ENCODE peak calls at places on chromosomes 7 and 10, in six cellular contexts. Q is uterus, I is right cardiac atrium, W is pancreas, P is body of pancreas, S is tibial artery. B is an unnamed sample. For H3K4me1, the result is how much of the 10 kb centered on the place peaks cover.

GRCh38 chr7:95026018-95026417 is 118.6 kb downstream of the PPP1R9A start:
- DNase-seq in S (no peak), Q (no peak), P (no peak), W (no peak), I (no peak), B (no peak)

GRCh38 chr7:106485031-106485551 is 175.9 kb downstream of the CCDC71L start:
- DNase-seq in I (peak), W (no peak), Q (no peak), S (no peak), P (no peak), B (no peak)

GRCh38 chr7:138573741-138574140 is 113.7 kb downstream of the TRIM24 start:
- DNase-seq in P (no peak), S (no peak), Q (no peak), I (no peak), W (no peak), B (no peak)

GRCh38 chr10:112584276-112584675 is 137.3 kb downstream of the VTI1A start:
- DNase-seq in S (no peak), I (no peak), P (no peak), W (no peak), Q (no peak), B (no peak)

GRCh38 chr7:151087247-151088018 is 1.2 kb downstream of the AGAP3 start:
- DNase-seq in W (peak), I (peak), P (peak), S (peak), Q (peak), B (peak)

GRCh38 chr7:135536160-135536559 is 21.6 kb upstream of the NUP205 start:
- DNase-seq in Q (no peak), I (no peak), P (no peak), S (no peak), W (no peak), B (no peak)

GRCh38 chr7:139870406-139870805 is 41.3 kb downstream of the TBXAS1 start:
- DNase-seq in S (no peak), P (no peak), I (no peak), W (no peak), Q (no peak), B (no peak)

GRCh38 chr7:25823571-25823970 is 328.4 kb upstream of the NFE2L3 start:
- DNase-seq in Q (no peak), I (no peak), W (no peak), S (no peak), P (no peak), B (no peak)

GRCh38 chr10:70584366-70584765 is 18.2 kb downstream of the PRF1 start:
- DNase-seq in W (no peak), P (no peak), I (no peak), S (no peak), Q (no peak), B (no peak)

GRCh38 chr7:35729061-35729783 is 34.3 kb upstream of the HERPUD2 start:
- DNase-seq in I (no peak), P (no peak), W (no peak), S (no peak), Q (no peak), B (no peak)

GRCh38 chr10:93440591-93441012 is 41.5 kb downstream of the MYOF start:
- DNase-seq in I (no peak), P (no peak), Q (no peak), W (no peak), S (no peak), B (no peak)

GRCh38 chr7:114944742-114945625 is 23.1 kb downstream of the MDFIC start:
- DNase-seq in Q (peak), I (peak), W (peak), S (peak), P (peak), B (no peak)

GRCh38 chr10:79025113-79025832 is 43.5 kb upstream of the ZMIZ1 start:
- DNase-seq in P (no peak), S (peak), W (peak), I (peak), Q (no peak), B (peak)

GRCh38 chr10:6083523-6084475 is 5.0 kb upstream of the RBM17 start:
- DNase-seq in S (peak), P (no peak), I (no peak), W (no peak), Q (no peak), B (no peak)

GRCh38 chr7:151088856-151089699 is 2.8 kb downstream of the AGAP3 start:
- DNase-seq in I (peak), Q (peak), W (peak), P (peak), S (peak), B (no peak)

GRCh38 chr10:60434418-60435046 is 44.9 kb upstream of the ANK3 start:
- DNase-seq in I (no peak), P (peak), W (peak), Q (peak), S (no peak), B (no peak)

GRCh38 chr7:43844662-43845061 is 24.7 kb downstream of the MRPS24 start:
- DNase-seq in W (no peak), P (no peak), S (no peak), I (no peak), Q (no peak), B (no peak)

GRCh38 chr7:29190349-29191045 is 4.1 kb upstream of the CHN2 start:
- DNase-seq in S (no peak), I (no peak), W (peak), P (peak), Q (no peak), B (no peak)

DNA sequence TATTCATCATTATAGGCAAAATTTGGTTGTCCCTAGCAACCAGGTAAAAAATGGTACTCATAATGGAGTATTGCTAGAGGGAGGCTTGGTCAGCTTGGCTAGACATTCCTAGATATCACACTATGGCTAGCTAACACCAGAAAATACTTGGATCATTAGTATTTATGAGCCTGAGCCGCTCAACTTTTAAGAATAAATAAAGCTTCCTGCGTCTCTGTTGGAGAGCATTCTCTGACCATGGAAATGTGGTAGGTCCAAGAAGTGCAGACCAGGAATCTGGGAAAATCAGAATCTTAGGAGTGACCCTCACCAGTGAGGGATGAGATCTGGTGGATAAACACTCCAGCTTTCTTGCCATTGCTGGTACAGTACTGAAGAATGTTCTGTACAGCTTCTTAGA is 157.6 kb upstream of the AGR3 start:
- DNase-seq in S (no peak), Q (no peak), P (no peak), W (no peak), I (no peak), B (no peak)
- H3K4me1 ChIP-seq in S (under half), Q (under half), P (under half), W (under half), I (under half), B (under half)

DNA sequence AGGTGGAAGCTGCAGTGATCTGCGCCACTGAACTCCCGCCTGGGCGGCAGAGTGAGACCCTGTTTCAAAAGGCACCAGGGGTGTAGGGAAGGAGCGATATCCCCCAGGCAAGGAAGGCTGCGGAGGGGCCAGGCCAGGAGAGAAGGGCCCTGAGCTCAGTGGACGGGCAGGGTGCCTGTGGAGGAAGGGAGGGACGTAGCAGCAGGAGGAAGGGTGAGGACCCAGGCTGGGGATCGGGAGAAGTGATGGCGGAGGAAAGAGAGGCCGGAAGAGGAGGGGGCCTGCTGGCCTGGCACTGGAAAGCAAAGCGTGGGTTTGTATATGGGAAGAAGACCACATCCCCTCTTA is 45.6 kb downstream of the ALOX5 start:
- DNase-seq in I (peak), P (no peak), W (no peak), Q (no peak), S (no peak), B (no peak)
- H3K27ac ChIP-seq in I (peak), P (peak), W (no peak), Q (peak), S (peak), B (peak)

GRCh38 chr7:143390098-143390772 is 9.1 kb downstream of the ZYX start:
- DNase-seq in S (peak), P (no peak), W (no peak), I (no peak), Q (no peak), B (no peak)
- H3K4me1 ChIP-seq in S (under half), P (under half), W (under half), I (under half), Q (under half), B (under half)

GRCh38 chr7:155727616-155728015 is 83.2 kb downstream of the RBM33 start:
- DNase-seq in I (no peak), Q (no peak), P (no peak), W (no peak), S (no peak), B (no peak)

GRCh38 chr7:155728116-155728515 is 83.7 kb downstream of the RBM33 start:
- DNase-seq in Q (no peak), P (peak), W (peak), S (no peak), I (no peak), B (no peak)

GRCh38 chr7:155722936-155723335 is 78.5 kb downstream of the RBM33 start:
- DNase-seq in S (no peak), I (no peak), Q (no peak), P (no peak), W (no peak), B (no peak)

GRCh38 chr7:155722118-155722517 is 77.7 kb downstream of the RBM33 start:
- DNase-seq in W (no peak), I (no peak), S (no peak), P (no peak), Q (no peak), B (no peak)

DNA sequence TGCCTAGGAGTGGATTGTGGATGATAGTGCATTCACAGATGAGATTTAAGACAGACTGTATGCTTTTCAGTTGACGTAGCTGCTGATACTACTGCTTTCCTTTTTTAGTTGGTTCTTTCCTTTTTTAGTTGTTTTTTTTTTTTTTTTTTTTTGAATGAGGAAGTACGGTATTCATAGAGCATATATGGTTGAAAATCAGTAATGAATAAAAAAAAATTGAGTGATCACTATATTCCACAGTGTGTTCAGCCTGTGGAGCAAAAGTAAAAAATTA is 80.5 kb downstream of the RBM33 start:
- DNase-seq in P (no peak), W (no peak), Q (no peak), I (no peak), S (no peak), B (no peak)
- H3K27ac ChIP-seq in P (no peak), W (no peak), Q (no peak), I (no peak), S (no peak), B (no peak)

DNA sequence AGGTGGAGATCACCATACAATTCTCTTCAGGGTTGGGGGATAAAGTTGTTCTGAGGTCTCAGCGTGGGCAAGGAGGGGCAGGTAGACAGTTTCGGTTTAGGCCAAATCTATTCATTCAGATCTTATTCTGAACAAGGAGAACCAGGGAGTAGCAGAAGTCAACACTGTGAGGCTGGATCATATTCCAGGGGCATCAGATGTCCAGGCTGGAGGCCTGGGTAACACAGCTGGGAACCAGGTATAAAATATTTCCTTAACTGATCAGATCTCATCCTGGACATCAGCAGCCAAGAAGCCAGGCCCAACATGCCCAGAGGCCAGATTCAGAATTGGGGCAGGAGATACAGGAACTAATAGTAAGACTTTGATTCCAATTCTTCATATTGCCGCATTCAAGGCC is 19.2 kb upstream of the FLNC start:
- DNase-seq in S (no peak), W (no peak), P (no peak), I (no peak), Q (no peak), B (no peak)
- H3K4me1 ChIP-seq in S (under half), W (under half), P (under half), I (under half), Q (under half), B (under half)

DNA sequence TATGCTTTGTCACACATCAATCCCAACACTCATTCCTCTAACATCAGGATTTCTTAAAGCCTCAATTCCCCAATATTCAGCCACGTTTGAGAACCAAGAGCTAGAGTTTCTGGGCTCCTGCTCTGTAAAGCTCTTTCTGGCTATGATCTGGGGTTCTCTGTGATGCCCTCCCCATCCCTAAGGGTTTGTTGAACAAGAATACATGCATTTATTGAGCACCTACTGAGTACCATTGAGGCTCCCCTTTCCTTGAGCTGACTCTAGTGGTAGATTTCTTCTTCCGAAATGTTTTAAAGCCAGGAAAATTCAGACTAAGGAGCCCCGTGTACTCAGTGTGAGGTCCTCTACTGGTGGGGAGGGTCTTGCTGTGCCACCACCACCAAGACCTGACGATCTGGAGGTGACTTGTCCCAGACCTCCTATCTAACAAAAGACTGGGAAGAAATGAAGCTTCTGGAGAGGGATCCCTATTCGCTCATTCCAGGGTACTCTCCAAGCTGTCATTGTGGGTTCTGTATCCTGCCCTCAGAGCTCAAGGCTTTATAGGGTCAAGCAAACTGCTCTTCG is 23.1 kb upstream of the SRGN start:
- DNase-seq in Q (no peak), W (no peak), I (no peak), S (no peak), P (no peak), B (no peak)
- H3K27ac ChIP-seq in Q (no peak), W (no peak), I (peak), S (peak), P (peak), B (no peak)

GRCh38 chr10:71838264-71839211 is 12.5 kb downstream of the PSAP start:
- DNase-seq in Q (no peak), W (no peak), I (no peak), S (no peak), P (no peak), B (no peak)
- H3K4me1 ChIP-seq in Q (under half), W (under half), I (under half), S (under half), P (half or more), B (under half)

GRCh38 chr10:17657116-17657500 is 13.2 kb downstream of the STAM start:
- DNase-seq in Q (no peak), P (no peak), W (no peak), S (no peak), I (no peak), B (no peak)
- H3K27ac ChIP-seq in Q (no peak), P (no peak), W (no peak), S (no peak), I (no peak), B (no peak)

GRCh38 chr10:35382096-35382495 is 45.8 kb downstream of the CCNY start:
- DNase-seq in I (no peak), P (no peak), Q (no peak), S (no peak), W (no peak), B (no peak)
- H3K4me1 ChIP-seq in I (under half), P (under half), Q (under half), S (under half), W (under half), B (under half)

B was measured in CD8-positive, alpha-beta memory T cell.